ENCODE peak calls at places on chromosomes 6 and 20, in four cellular contexts. One of them, this sample, is unnamed.

GRCh38 chr6:115071962-115072361 is 729.1 kb upstream of the HS3ST5 start:
- DNase-seq in breast epithelium: no peak
- DNase-seq in spleen: no peak
- DNase-seq in right lobe of liver: no peak
- DNase-seq in this sample: no peak

GRCh38 chr6:6565069-6565468 is 23.5 kb upstream of the LY86 start:
- DNase-seq in right lobe of liver: no peak
- DNase-seq in breast epithelium: no peak
- DNase-seq in spleen: no peak
- DNase-seq in this sample: no peak

GRCh38 chr6:1336246-1336843 is 24.4 kb downstream of the FOXQ1 start:
- DNase-seq in right lobe of liver: peak; percentile 74
- DNase-seq in spleen: no peak
- DNase-seq in breast epithelium: peak; percentile 59
- DNase-seq in this sample: no peak

GRCh38 chr6:11491998-11492397 is 45.6 kb upstream of the TMEM170B start:
- DNase-seq in spleen: no peak
- DNase-seq in breast epithelium: no peak
- DNase-seq in right lobe of liver: no peak
- DNase-seq in this sample: no peak

GRCh38 chr6:140806431-140806830 is 1326.3 kb upstream of the GJE1 start:
- DNase-seq in breast epithelium: no peak
- DNase-seq in spleen: no peak
- DNase-seq in right lobe of liver: no peak
- DNase-seq in this sample: no peak

GRCh38 chr20:8932192-8933150 is 136.4 kb upstream of the PLCB4 start:
- DNase-seq in spleen: no peak
- DNase-seq in right lobe of liver: no peak
- DNase-seq in breast epithelium: no peak
- DNase-seq in this sample: no peak

GRCh38 chr6:148965287-148965686 is 218.5 kb downstream of the UST start:
- DNase-seq in spleen: no peak
- DNase-seq in right lobe of liver: no peak
- DNase-seq in breast epithelium: no peak
- DNase-seq in this sample: no peak

GRCh38 chr6:161101517-161101916 is 109.9 kb downstream of the MAP3K4 start:
- DNase-seq in breast epithelium: no peak
- DNase-seq in spleen: no peak
- DNase-seq in right lobe of liver: no peak
- DNase-seq in this sample: no peak

GRCh38 chr20:1377341-1377871 is 15.4 kb downstream of the FKBP1A start:
- DNase-seq in breast epithelium: no peak
- DNase-seq in spleen: no peak
- DNase-seq in right lobe of liver: no peak
- DNase-seq in this sample: no peak

GRCh38 chr6:85684125-85684808 is 41.6 kb upstream of the SYNCRIP start:
- DNase-seq in right lobe of liver: no peak
- DNase-seq in spleen: no peak
- DNase-seq in breast epithelium: no peak
- DNase-seq in this sample: no peak

GRCh38 chr20:4192378-4193048 is 177.2 kb upstream of the RNF24 start:
- DNase-seq in spleen: peak; percentile 62
- DNase-seq in right lobe of liver: no peak
- DNase-seq in breast epithelium: no peak
- DNase-seq in this sample: no peak

GRCh38 chr6:156949376-156949775 is 172.2 kb downstream of the ARID1B start:
- DNase-seq in spleen: no peak
- DNase-seq in right lobe of liver: no peak
- DNase-seq in breast epithelium: no peak
- DNase-seq in this sample: peak; percentile 52

GRCh38 chr6:148431840-148432239 is 89.2 kb downstream of the SASH1 start:
- DNase-seq in right lobe of liver: no peak
- DNase-seq in spleen: no peak
- DNase-seq in breast epithelium: no peak
- DNase-seq in this sample: no peak

GRCh38 chr20:45487231-45487635 is 17.7 kb downstream of the WFDC2 start:
- DNase-seq in spleen: no peak
- DNase-seq in right lobe of liver: no peak
- DNase-seq in breast epithelium: no peak
- DNase-seq in this sample: peak; percentile 75

GRCh38 chr20:1555952-1556351 is 1.6 kb downstream of the SIRPD start:
- DNase-seq in spleen: no peak
- DNase-seq in right lobe of liver: no peak
- DNase-seq in breast epithelium: no peak
- DNase-seq in this sample: no peak

GRCh38 chr20:53884859-53885654 is 185.3 kb downstream of the BCAS1 start:
- DNase-seq in spleen: no peak
- DNase-seq in right lobe of liver: no peak
- DNase-seq in breast epithelium: no peak
- DNase-seq in this sample: no peak

GRCh38 chr6:150343434-150343833 is 25.4 kb upstream of the IYD start:
- DNase-seq in right lobe of liver: no peak
- DNase-seq in spleen: no peak
- DNase-seq in breast epithelium: no peak
- DNase-seq in this sample: no peak

GRCh38 chr6:156852147-156852857 is 75.1 kb downstream of the ARID1B start:
- DNase-seq in right lobe of liver: no peak
- DNase-seq in breast epithelium: no peak
- DNase-seq in spleen: no peak
- DNase-seq in this sample: no peak

GRCh38 chr20:33684533-33685327 is 1.5 kb downstream of the E2F1 start:
- DNase-seq in spleen: no peak
- DNase-seq in breast epithelium: no peak
- DNase-seq in right lobe of liver: no peak
- DNase-seq in this sample: no peak
- TF ChIP-seq POLR2A in spleen: no peak
- TF ChIP-seq POLR2A in breast epithelium: no peak
- TF ChIP-seq POLR2A in right lobe of liver: no peak
- TF ChIP-seq POLR2A in this sample: no peak

GRCh38 chr6:133368664-133369063 is 127.5 kb downstream of the EYA4 start:
- DNase-seq in right lobe of liver: no peak
- DNase-seq in spleen: no peak
- DNase-seq in breast epithelium: no peak
- DNase-seq in this sample: peak; percentile 23
- TF ChIP-seq CTCF in right lobe of liver: no peak
- TF ChIP-seq CTCF in spleen: no peak
- TF ChIP-seq CTCF in breast epithelium: no peak
- TF ChIP-seq CTCF in this sample: no peak

DNA sequence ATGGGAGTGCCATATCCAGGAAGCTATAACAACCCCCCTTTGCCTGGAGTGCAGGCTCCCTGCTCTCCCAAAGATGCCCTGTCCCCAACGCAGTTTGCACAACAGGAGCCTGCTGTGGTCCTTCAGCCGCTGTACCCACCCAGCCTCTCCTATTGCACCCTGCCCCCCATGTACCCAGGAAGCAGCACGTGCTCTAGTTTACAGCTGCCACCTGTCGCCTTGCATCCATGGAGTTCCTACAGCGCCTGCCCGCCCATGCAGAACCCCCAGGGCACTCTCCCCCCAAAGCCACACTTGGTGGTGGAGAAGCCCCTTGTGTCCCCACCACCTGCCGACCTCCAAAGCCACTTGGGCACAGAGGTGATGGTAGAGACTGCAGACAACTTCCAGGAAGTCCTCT is 56.7 kb upstream of the TMEM181 start:
- DNase-seq in breast epithelium: no peak
- DNase-seq in right lobe of liver: no peak
- DNase-seq in spleen: no peak
- DNase-seq in this sample: no peak
- TF ChIP-seq POLR2A in breast epithelium: no peak
- TF ChIP-seq POLR2A in right lobe of liver: no peak
- TF ChIP-seq POLR2A in spleen: no peak
- TF ChIP-seq POLR2A in this sample: no peak

DNA sequence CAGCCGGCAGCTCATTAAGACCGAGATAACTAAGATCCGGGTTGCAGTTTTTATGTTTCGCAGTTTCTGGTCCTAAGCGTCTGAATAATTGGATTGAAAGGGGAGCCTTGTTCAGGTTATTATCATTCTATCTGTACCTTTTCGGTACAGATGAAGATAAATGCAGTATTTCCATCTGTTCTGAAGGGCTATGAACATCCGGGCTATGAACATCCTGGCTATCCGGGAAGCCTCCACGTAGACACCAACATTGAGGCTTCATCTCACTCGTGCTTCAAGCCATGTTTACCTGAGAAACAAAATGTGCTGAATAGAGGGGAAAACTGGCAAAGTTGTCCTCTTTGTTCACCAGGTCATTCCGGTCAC is 399 bp upstream of the REPS1 start:
- DNase-seq in spleen: no peak
- DNase-seq in right lobe of liver: no peak
- DNase-seq in breast epithelium: no peak
- DNase-seq in this sample: no peak
- TF ChIP-seq CTCF in spleen: peak; percentile 47
- TF ChIP-seq CTCF in right lobe of liver: no peak
- TF ChIP-seq CTCF in breast epithelium: no peak
- TF ChIP-seq CTCF in this sample: no peak

This sample was measured in upper lobe of left lung.